ENCODE peak calls at places on chromosomes 2 and 18, in six cellular contexts. B is AG04450, A is nephron progenitor cell, Y is fibroblast of lung, K is dorsolateral prefrontal cortex, P is fibroblast of the aortic adventitia. Q is an unnamed sample.

GRCh38 chr2:36973320-36973719 is 7.0 kb upstream of the STRN start:
- DNase-seq in B (no peak), A (no peak), Y (no peak), K (no peak), P (no peak), Q (no peak)

GRCh38 chr18:26574958-26575864 is 26.9 kb upstream of the KCTD1 start:
- DNase-seq in B (no peak), A (peak), Y (peak), K (peak), P (peak), Q (peak)

GRCh38 chr2:70385204-70385603 is 83.3 kb upstream of the FAM136A start:
- DNase-seq in B (no peak), A (no peak), Y (no peak), K (no peak), P (no peak), Q (no peak)

GRCh38 chr2:46299365-46300263 is 2.4 kb downstream of the EPAS1 start:
- DNase-seq in B (no peak), A (peak), Y (peak), K (peak), P (peak), Q (peak)

GRCh38 chr2:46500801-46501200 is 21.4 kb downstream of the TMEM247 start:
- DNase-seq in B (no peak), A (no peak), Y (no peak), K (no peak), P (no peak), Q (no peak)

GRCh38 chr2:232476045-232476444 is 11.6 kb downstream of the ECEL1 start:
- DNase-seq in B (no peak), A (no peak), Y (no peak), K (no peak), P (no peak), Q (no peak)

GRCh38 chr2:54429811-54430600 is 26.1 kb upstream of the SPTBN1 start:
- DNase-seq in B (no peak), A (no peak), Y (no peak), K (no peak), P (no peak), Q (no peak)

GRCh38 chr2:3605013-3605961 is 10.4 kb downstream of the COLEC11 start:
- DNase-seq in B (no peak), A (no peak), Y (peak), K (peak), P (peak), Q (no peak)

GRCh38 chr18:47800192-47800591 is 130.3 kb downstream of the SMAD2 start:
- DNase-seq in B (no peak), A (no peak), Y (no peak), K (no peak), P (no peak), Q (no peak)

GRCh38 chr2:40445467-40445866 is 6.4 kb downstream of the SLC8A1 start:
- DNase-seq in B (no peak), A (no peak), Y (no peak), K (no peak), P (no peak), Q (no peak)

GRCh38 chr18:48136051-48136543 is 205.6 kb upstream of the SMAD2 start:
- DNase-seq in B (no peak), A (peak), Y (no peak), K (no peak), P (no peak), Q (peak)

GRCh38 chr2:117850015-117850414 is 35.5 kb downstream of the DDX18 start:
- DNase-seq in B (no peak), A (no peak), Y (no peak), K (no peak), P (no peak), Q (no peak)

GRCh38 chr2:105553538-105554196 is 154.8 kb upstream of the FHL2 start:
- DNase-seq in B (no peak), A (no peak), Y (peak), K (no peak), P (peak), Q (no peak)

GRCh38 chr2:193561054-193561453 is 1366.3 kb upstream of the TMEFF2 start:
- DNase-seq in B (no peak), A (no peak), Y (peak), K (no peak), P (peak), Q (no peak)

GRCh38 chr18:51250006-51250405 is 52.5 kb upstream of the MEX3C start:
- DNase-seq in B (no peak), A (no peak), Y (no peak), K (no peak), P (no peak), Q (no peak)

GRCh38 chr2:165621086-165621560 is 151.6 kb downstream of the CSRNP3 start:
- DNase-seq in B (no peak), A (no peak), Y (peak), K (no peak), P (peak), Q (no peak)

DNA sequence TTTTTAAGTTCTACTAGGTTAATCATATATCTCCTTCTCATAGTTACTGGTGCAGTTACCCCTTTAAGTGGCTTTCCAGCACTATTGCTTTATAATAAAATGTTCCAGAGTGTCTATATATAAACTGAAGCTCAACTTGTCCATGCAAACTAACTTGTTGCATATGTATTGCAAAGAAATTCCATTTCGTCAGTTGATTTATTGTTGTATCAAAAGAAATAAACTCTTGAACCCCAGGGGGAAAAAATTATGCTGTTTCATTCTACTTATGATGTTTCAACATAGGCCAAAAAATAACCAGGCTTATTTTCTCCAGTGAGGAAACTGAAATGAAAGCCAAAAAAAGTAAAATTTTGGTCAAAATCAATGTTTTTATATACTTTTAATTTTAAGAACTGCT is 491.9 kb downstream of the NR4A2 start:
- DNase-seq in B (no peak), A (no peak), Y (no peak), K (no peak), P (peak), Q (no peak)
- TF ChIP-seq CTCF in B (no peak), A (no peak), Y (no peak), K (no peak), P (no peak), Q (no peak)

GRCh38 chr2:15189236-15189635 is 371.9 kb downstream of the NBAS start:
- DNase-seq in B (no peak), A (no peak), Y (no peak), K (no peak), P (peak), Q (no peak)
- TF ChIP-seq CTCF in B (no peak), A (no peak), Y (no peak), K (no peak), P (no peak), Q (no peak)

DNA sequence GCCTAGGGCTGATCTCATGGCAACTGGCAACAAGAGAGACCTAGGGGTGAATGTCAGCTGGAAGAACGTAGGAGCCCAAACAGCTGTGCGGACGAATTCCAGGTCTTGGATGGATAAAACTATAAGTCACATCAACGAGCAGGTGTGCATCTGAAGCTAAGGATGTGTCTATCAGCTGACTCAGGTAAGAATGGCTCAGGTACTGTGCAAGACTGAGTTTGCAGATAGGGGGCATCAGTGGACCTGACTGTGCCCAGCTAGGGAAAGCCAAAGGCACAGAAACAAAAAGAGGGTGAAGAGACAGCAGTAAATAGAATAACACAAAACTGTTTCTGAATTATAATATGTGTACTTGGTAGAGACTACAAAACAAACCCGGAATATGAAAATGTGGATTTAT is 357.3 kb downstream of the ZEB2 start:
- DNase-seq in B (no peak), A (no peak), Y (no peak), K (no peak), P (no peak), Q (no peak)
- TF ChIP-seq CTCF in B (peak), A (peak), Y (no peak), K (peak), P (peak), Q (peak)

DNA sequence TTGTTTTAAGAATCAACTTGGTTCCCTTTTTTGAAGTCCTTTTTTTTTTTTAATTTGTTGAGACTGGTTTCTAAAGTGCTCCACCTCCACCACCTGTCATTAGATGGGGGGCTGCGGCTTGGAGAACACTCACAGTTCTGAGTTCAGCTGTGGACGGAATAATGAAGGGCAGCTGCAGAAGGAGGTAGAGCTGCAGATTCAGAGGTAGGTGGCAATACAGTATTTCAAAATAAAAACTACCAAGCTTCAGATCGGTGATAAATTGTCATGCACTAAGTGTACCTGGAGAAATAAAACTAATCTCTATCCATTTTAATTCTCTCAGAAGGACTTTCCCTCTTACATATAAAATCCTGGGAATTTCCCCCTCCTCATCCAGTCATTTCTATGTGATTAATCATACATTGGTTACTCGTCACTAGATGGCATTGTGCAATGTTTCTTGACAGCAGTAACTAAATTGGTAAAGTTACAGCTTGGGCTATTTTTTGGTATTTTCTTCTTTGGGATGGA is 81.1 kb upstream of the SLC39A10 start:
- DNase-seq in B (no peak), A (no peak), Y (peak), K (no peak), P (peak), Q (no peak)
- TF ChIP-seq CTCF in B (no peak), A (no peak), Y (no peak), K (peak), P (no peak), Q (peak)

GRCh38 chr2:127066942-127067341 is 40.0 kb downstream of the BIN1 start:
- DNase-seq in B (no peak), A (no peak), Y (no peak), K (no peak), P (peak), Q (peak)

GRCh38 chr2:127063701-127064590 is 43.0 kb downstream of the BIN1 start:
- DNase-seq in B (no peak), A (no peak), Y (no peak), K (no peak), P (no peak), Q (no peak)

GRCh38 chr2:127065299-127065931 is 41.5 kb downstream of the BIN1 start:
- DNase-seq in B (no peak), A (no peak), Y (no peak), K (no peak), P (no peak), Q (no peak)

GRCh38 chr2:127065932-127066318 is 41.0 kb downstream of the BIN1 start:
- DNase-seq in B (no peak), A (no peak), Y (no peak), K (no peak), P (no peak), Q (no peak)

GRCh38 chr2:127064642-127065250 is 42.2 kb downstream of the BIN1 start:
- DNase-seq in B (peak), A (peak), Y (peak), K (peak), P (peak), Q (peak)
- TF ChIP-seq CTCF in B (no peak), A (no peak), Y (no peak), K (no peak), P (peak), Q (no peak)

GRCh38 chr18:12093520-12094257 is at the start of gene ANKRD62:
- DNase-seq in B (no peak), A (no peak), Y (no peak), K (no peak), P (no peak), Q (no peak)
- TF ChIP-seq CTCF in B (no peak), A (no peak), Y (no peak), K (no peak), P (no peak), Q (no peak)

GRCh38 chr2:120456867-120457266 is 110.9 kb downstream of the INHBB start:
- DNase-seq in B (no peak), A (no peak), Y (no peak), K (no peak), P (no peak), Q (no peak)
- TF ChIP-seq CTCF in B (no peak), A (no peak), Y (no peak), K (no peak), P (no peak), Q (no peak)

DNA sequence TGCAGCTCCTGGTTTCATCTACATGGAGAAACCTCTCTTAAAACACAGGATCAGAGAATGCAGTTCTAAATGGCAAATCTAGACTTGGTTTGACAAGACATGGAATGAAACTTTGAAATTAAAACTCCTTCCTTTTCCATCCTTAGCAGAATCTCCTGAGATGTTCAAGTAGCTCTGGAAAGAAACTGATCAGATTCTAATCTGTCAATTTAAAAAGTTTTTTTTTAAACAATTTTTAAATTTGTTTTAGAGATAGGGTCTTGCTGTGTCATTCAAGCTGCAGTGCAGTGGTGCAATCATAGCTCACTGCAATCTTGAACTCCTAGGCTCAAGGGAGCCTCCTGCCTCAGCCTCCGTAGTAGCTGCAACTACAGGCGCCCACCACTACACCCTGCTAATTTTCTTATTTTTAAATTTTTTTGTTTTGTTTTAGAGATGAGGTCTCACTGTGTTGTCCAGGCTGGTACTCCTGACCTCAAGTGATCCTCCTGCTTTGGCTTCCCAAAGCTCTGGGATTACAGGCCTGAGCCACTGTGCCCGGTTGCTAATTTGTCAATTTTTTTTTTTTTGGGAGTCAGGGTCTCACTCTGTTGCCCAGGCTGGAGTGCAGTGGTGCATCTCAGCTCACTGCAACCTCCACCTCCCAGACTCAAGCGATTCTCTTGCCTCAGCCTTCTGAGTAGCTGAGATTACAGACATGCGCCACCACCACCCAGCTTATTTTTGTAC is 216.7 kb downstream of the TGIF1 start:
- DNase-seq in B (no peak), A (no peak), Y (no peak), K (no peak), P (no peak), Q (no peak)
- TF ChIP-seq CTCF in B (no peak), A (no peak), Y (no peak), K (no peak), P (no peak), Q (no peak)